ENCODE peak calls at places on chromosomes 2 and 18, in five cellular contexts. B is H9, O is GM23248, E is left ventricle myocardium inferior, N is adrenal gland. W is an unnamed sample.

GRCh38 chr2:220553150-220553549 is 925.7 kb downstream of the SLC4A3 start:
- DNase-seq in E (no peak), B (no peak), N (no peak), O (no peak), W (no peak)

GRCh38 chr2:60553992-60554648 is 666 bp upstream of the BCL11A start:
- DNase-seq in O (peak), N (no peak), B (peak), E (peak), W (peak)

GRCh38 chr18:2909431-2910140 is 62.8 kb downstream of the EMILIN2 start:
- DNase-seq in O (no peak), N (no peak), B (no peak), E (no peak), W (no peak)

GRCh38 chr2:126244937-126245336 is 411.0 kb upstream of the GYPC start:
- DNase-seq in E (no peak), N (peak), B (peak), O (peak), W (peak)

GRCh38 chr2:211745295-211746097 is 793.1 kb downstream of the ERBB4 start:
- DNase-seq in N (peak), O (peak), B (peak), E (no peak), W (no peak)

GRCh38 chr2:74441690-74442482 is at the start of gene RTKN:
- DNase-seq in N (no peak), B (peak), O (peak), E (peak), W (peak)

GRCh38 chr2:121735520-121736074 is 1.1 kb downstream of the NIFK start:
- DNase-seq in E (no peak), O (peak), B (no peak), N (no peak), W (no peak)

GRCh38 chr2:88857274-88857741 is 165.8 kb downstream of the RPIA start:
- DNase-seq in N (no peak), B (no peak), E (no peak), O (no peak), W (no peak)

GRCh38 chr2:192978317-192978874 is 783.7 kb upstream of the TMEFF2 start:
- DNase-seq in N (no peak), E (no peak), O (no peak), B (no peak), W (no peak)

GRCh38 chr18:46341989-46342525 is 237.9 kb downstream of the HAUS1 start:
- DNase-seq in E (no peak), O (no peak), N (no peak), B (no peak), W (no peak)

GRCh38 chr18:48674758-48675157 is 135.9 kb downstream of the CTIF start:
- DNase-seq in B (no peak), N (no peak), E (no peak), O (no peak), W (no peak)

GRCh38 chr18:44031063-44031462 is 649.6 kb upstream of the SETBP1 start:
- DNase-seq in E (no peak), O (no peak), N (no peak), B (no peak), W (no peak)

GRCh38 chr18:31648966-31649429 is 35.4 kb downstream of the B4GALT6 start:
- DNase-seq in E (no peak), N (peak), B (no peak), O (peak), W (no peak)

GRCh38 chr2:854460-854859 is 96.2 kb upstream of the SNTG2 start:
- DNase-seq in N (peak), E (peak), O (peak), B (peak), W (no peak)

GRCh38 chr18:5040476-5040875 is 156.6 kb downstream of the AKAIN1 start:
- DNase-seq in B (no peak), O (no peak), N (no peak), E (no peak), W (no peak)

GRCh38 chr18:2794159-2794558 is 52.6 kb upstream of the EMILIN2 start:
- DNase-seq in B (peak), E (no peak), N (no peak), O (no peak), W (no peak)

GRCh38 chr2:105278654-105279053 is 37.1 kb downstream of the GPR45 start:
- DNase-seq in B (no peak), N (no peak), E (no peak), O (no peak), W (no peak)

DNA sequence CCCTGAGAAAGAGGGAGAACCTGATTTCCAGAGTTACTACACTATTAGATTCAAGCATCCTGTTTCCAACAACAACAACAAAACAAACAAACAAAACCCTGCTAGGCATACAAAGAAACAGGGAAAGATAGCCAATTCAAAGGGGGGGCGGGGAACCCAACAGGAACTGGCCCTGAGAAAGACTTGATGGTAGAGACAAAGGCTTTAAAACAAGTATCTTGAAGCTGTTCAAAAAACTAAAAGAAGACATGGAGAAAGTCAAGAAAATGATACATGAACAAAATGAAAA is 147.1 kb downstream of the THADA start:
- DNase-seq in O (no peak), B (peak), E (no peak), N (no peak), W (no peak)
- H3K27ac ChIP-seq in O (no peak), B (peak), E (no peak), N (no peak), W (no peak)

GRCh38 chr2:239836021-239836765 is 188.9 kb downstream of the NDUFA10 start:
- DNase-seq in N (no peak), B (no peak), O (no peak), E (no peak), W (no peak)
- H3K27ac ChIP-seq in N (no peak), B (no peak), O (no peak), E (no peak), W (no peak)

DNA sequence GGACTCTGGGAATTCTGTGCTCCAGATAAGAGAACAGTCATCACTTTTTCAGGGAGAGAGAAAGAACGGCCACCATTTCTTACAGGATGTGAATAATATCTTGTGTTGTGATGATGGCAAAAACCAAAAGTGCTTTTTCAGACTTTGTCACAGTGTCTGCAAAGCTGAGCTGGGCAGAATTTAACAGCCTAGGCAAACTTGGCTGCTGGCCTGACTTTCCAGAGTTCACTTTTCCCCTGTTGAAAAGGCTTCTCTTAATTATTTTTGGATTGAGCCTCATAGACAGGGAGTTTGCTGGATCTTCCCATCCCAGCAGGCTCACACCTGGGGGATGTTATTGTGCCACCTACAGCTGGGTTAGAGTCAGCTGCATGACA is 361.5 kb upstream of the ACVR2A start:
- DNase-seq in B (no peak), O (no peak), E (no peak), N (no peak), W (no peak)
- H3K27ac ChIP-seq in B (no peak), O (no peak), E (peak), N (no peak), W (no peak)

GRCh38 chr18:7812431-7813063 is 245.4 kb downstream of the PTPRM start:
- DNase-seq in E (no peak), N (no peak), B (no peak), O (peak), W (no peak)
- H3K27ac ChIP-seq in E (peak), N (no peak), B (no peak), O (peak), W (no peak)

GRCh38 chr18:55589625-55590291 is 1.8 kb upstream of the TCF4 start:
- DNase-seq in E (peak), N (peak), O (peak), B (peak), W (peak)
- H3K27ac ChIP-seq in E (peak), N (peak), O (peak), B (no peak), W (peak)

DNA sequence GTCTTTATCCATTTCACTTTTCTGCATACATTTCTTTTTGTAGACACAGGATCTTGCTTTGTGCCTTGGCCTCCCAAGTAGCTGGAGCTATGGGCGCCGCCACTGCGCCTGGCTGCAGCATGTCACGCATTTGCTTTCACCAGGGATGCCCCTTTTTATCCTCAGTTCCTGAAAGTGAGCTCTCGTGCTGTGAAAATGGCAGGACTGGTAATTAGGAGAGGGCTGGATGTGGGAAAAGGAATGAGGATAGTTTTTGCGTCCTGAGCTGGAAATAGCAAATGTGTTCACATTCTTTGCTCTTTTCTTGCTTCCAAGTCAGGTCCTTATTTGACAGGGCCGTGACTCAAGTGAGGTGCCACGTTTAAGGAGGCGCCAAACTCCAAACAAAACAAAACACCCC is 104.6 kb downstream of the LDLRAD4 start:
- DNase-seq in O (no peak), E (no peak), B (no peak), N (no peak), W (no peak)
- H3K27ac ChIP-seq in O (no peak), E (no peak), B (no peak), N (no peak), W (no peak)

GRCh38 chr2:96505231-96505889 is at the start of gene NEURL3:
- DNase-seq in N (no peak), O (peak), B (no peak), E (no peak), W (no peak)
- H3K27ac ChIP-seq in N (no peak), O (no peak), B (no peak), E (no peak), W (no peak)

DNA sequence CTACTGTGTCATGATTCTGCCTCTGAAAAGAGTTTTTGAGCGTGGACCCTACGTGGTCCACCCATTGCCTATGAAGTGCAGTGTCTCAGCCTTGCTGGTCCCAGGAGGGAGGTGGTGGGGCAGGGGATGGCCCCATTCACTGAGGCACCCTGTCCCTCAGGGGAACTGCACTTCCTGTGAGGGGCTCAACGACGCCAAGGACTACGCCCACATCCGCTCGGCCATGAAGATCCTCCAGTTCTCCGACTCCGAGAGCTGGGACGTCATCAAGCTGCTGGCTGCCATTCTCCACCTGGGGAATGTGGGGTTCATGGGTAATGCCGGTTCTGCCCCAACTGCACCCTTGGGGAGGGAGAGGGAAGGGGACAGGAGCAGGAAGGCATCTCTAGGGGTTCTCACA is 42.5 kb downstream of the MYO7B start:
- DNase-seq in O (no peak), B (no peak), N (no peak), E (no peak), W (no peak)
- H3K27ac ChIP-seq in O (no peak), B (no peak), N (no peak), E (no peak), W (no peak)

GRCh38 chr2:238380336-238380735 is 46.4 kb upstream of the ASB1 start:
- DNase-seq in N (no peak), O (no peak), E (no peak), B (no peak), W (no peak)
- H3K27ac ChIP-seq in N (no peak), O (no peak), E (peak), B (no peak), W (no peak)